ENCODE peak calls at places on chromosomes 12 and 14, in nine cellular contexts. P, J, Y, Q, A, C, D, N and T are unnamed samples.

GRCh38 chr14:59600211-59600945 is 23.8 kb upstream of the CCDC175 start:
- DNase-seq in P (no peak), J (no peak), Y (no peak), Q (no peak), A (no peak), C (no peak), D (no peak), N (no peak), T (no peak)

GRCh38 chr12:12508612-12509011 is 54.1 kb downstream of the DUSP16 start:
- DNase-seq in P (no peak), J (no peak), Y (peak), Q (peak), A (no peak), C (no peak), D (no peak), N (peak), T (no peak)

GRCh38 chr12:38053655-38054464 is 262.7 kb upstream of the ALG10B start:
- DNase-seq in P (no peak), J (no peak), Y (no peak), Q (no peak), A (no peak), C (no peak), D (no peak), N (no peak), T (no peak)

GRCh38 chr14:75133597-75133996 is 6.7 kb upstream of the NEK9 start:
- DNase-seq in P (no peak), J (no peak), Y (no peak), Q (no peak), A (no peak), C (no peak), D (no peak), N (no peak), T (no peak)

GRCh38 chr14:51424569-51425251 is 184.7 kb downstream of the TMX1 start:
- DNase-seq in P (no peak), J (no peak), Y (peak), Q (peak), A (peak), C (no peak), D (no peak), N (peak), T (no peak)

GRCh38 chr14:38210168-38210567 is 2.5 kb downstream of the SSTR1 start:
- DNase-seq in P (peak), J (no peak), Y (peak), Q (peak), A (no peak), C (no peak), D (no peak), N (peak), T (no peak)

GRCh38 chr14:96272777-96273471 is 16.9 kb downstream of the BDKRB1 start:
- DNase-seq in P (no peak), J (no peak), Y (no peak), Q (peak), A (no peak), C (no peak), D (no peak), N (no peak), T (no peak)

GRCh38 chr14:36313898-36314297 is 6.5 kb downstream of the MBIP start:
- DNase-seq in P (no peak), J (no peak), Y (no peak), Q (no peak), A (no peak), C (no peak), D (no peak), N (no peak), T (no peak)

GRCh38 chr12:67928621-67929369 is 60.5 kb upstream of the IFNG-AS1 start:
- DNase-seq in P (no peak), J (no peak), Y (no peak), Q (peak), A (no peak), C (no peak), D (no peak), N (no peak), T (no peak)

GRCh38 chr12:2136901-2137300 is 84.1 kb downstream of the CACNA1C start:
- DNase-seq in P (no peak), J (no peak), Y (no peak), Q (no peak), A (no peak), C (no peak), D (no peak), N (no peak), T (no peak)

GRCh38 chr12:75900781-75901254 is 130.8 kb downstream of the PHLDA1 start:
- DNase-seq in P (no peak), J (no peak), Y (no peak), Q (no peak), A (no peak), C (no peak), D (no peak), N (no peak), T (no peak)

GRCh38 chr12:97308576-97309198 is 153.9 kb upstream of the RMST start:
- DNase-seq in P (no peak), J (no peak), Y (peak), Q (peak), A (no peak), C (peak), D (no peak), N (peak), T (peak)

GRCh38 chr12:49930515-49931288 is 19.8 kb upstream of the AQP2 start:
- DNase-seq in P (no peak), J (no peak), Y (peak), Q (peak), A (no peak), C (no peak), D (no peak), N (peak), T (no peak)

GRCh38 chr14:63770187-63770807 is 42.4 kb upstream of the SGPP1 start:
- DNase-seq in P (peak), J (no peak), Y (peak), Q (peak), A (no peak), C (peak), D (no peak), N (peak), T (peak)

GRCh38 chr12:88985631-88986030 is 366.7 kb downstream of the DUSP6 start:
- DNase-seq in P (no peak), J (no peak), Y (no peak), Q (no peak), A (no peak), C (no peak), D (no peak), N (peak), T (no peak)

GRCh38 chr12:49680075-49680474 is 27.1 kb downstream of the FMNL3 start:
- DNase-seq in P (no peak), J (no peak), Y (no peak), Q (peak), A (no peak), C (no peak), D (no peak), N (no peak), T (no peak)

GRCh38 chr14:81269100-81269978 is 48.6 kb upstream of the GTF2A1 start:
- DNase-seq in P (no peak), J (no peak), Y (peak), Q (peak), A (no peak), C (peak), D (no peak), N (peak), T (peak)

GRCh38 chr12:102970780-102971179 is 13.3 kb downstream of the ASCL1 start:
- DNase-seq in P (no peak), J (no peak), Y (no peak), Q (no peak), A (no peak), C (no peak), D (no peak), N (no peak), T (no peak)

GRCh38 chr12:42744539-42745156 is 155.1 kb upstream of the PRICKLE1 start:
- DNase-seq in P (no peak), J (no peak), Y (no peak), Q (peak), A (no peak), C (no peak), D (no peak), N (peak), T (no peak)

GRCh38 chr12:49092086-49092815 is 2.4 kb downstream of the DHH start:
- DNase-seq in P (no peak), J (no peak), Y (no peak), Q (peak), A (peak), C (peak), D (no peak), N (no peak), T (peak)

GRCh38 chr14:32933623-32933942 is 5.1 kb upstream of the NPAS3 start:
- DNase-seq in P (no peak), J (no peak), Y (no peak), Q (peak), A (no peak), C (no peak), D (no peak), N (peak), T (no peak)

GRCh38 chr14:69814397-69814796 is 17.4 kb upstream of the SLC10A1 start:
- DNase-seq in P (no peak), J (no peak), Y (no peak), Q (no peak), A (no peak), C (no peak), D (no peak), N (no peak), T (no peak)

GRCh38 chr12:59020541-59020940 is 100.2 kb upstream of the LRIG3 start:
- DNase-seq in P (no peak), J (no peak), Y (no peak), Q (no peak), A (no peak), C (no peak), D (no peak), N (peak), T (no peak)

GRCh38 chr14:65258391-65258790 is 154.1 kb upstream of the FUT8 start:
- DNase-seq in P (no peak), J (no peak), Y (peak), Q (peak), A (no peak), C (no peak), D (no peak), N (peak), T (no peak)

GRCh38 chr12:109162551-109162950 is 46.2 kb downstream of the ACACB start:
- DNase-seq in P (no peak), J (no peak), Y (no peak), Q (no peak), A (no peak), C (no peak), D (no peak), N (no peak), T (no peak)

GRCh38 chr12:132578118-132578517 is 32.3 kb downstream of the LRCOL1 start:
- DNase-seq in P (no peak), J (no peak), Y (no peak), Q (no peak), A (no peak), C (no peak), D (no peak), N (no peak), T (no peak)

GRCh38 chr12:119682635-119683340 is 14.9 kb downstream of the PRKAB1 start:
- DNase-seq in P (no peak), J (no peak), Y (no peak), Q (no peak), A (no peak), C (no peak), D (no peak), N (no peak), T (peak)

GRCh38 chr12:50059440-50060119 is 2.2 kb downstream of the ASIC1 start:
- DNase-seq in P (no peak), J (no peak), Y (no peak), Q (no peak), A (no peak), C (peak), D (no peak), N (no peak), T (no peak)

GRCh38 chr12:6376965-6377666 is 1.8 kb upstream of the SCNN1A start:
- DNase-seq in P (no peak), J (no peak), Y (no peak), Q (no peak), A (no peak), C (no peak), D (no peak), N (no peak), T (peak)

GRCh38 chr12:115004469-115005146 is 320.6 kb upstream of the TBX3 start:
- DNase-seq in P (no peak), J (no peak), Y (peak), Q (peak), A (no peak), C (no peak), D (no peak), N (peak), T (no peak)

GRCh38 chr12:120540445-120540844 is 6.3 kb downstream of the RNF10 start:
- DNase-seq in P (no peak), J (no peak), Y (no peak), Q (peak), A (no peak), C (no peak), D (no peak), N (peak), T (no peak)

GRCh38 chr12:14911131-14911530 is 25.5 kb upstream of the MGP start:
- DNase-seq in P (no peak), J (no peak), Y (no peak), Q (no peak), A (no peak), C (no peak), D (no peak), N (no peak), T (no peak)

GRCh38 chr12:53617700-53618099 is 8.5 kb downstream of the ATF7 start:
- DNase-seq in P (no peak), J (no peak), Y (no peak), Q (no peak), A (no peak), C (no peak), D (no peak), N (no peak), T (no peak)

GRCh38 chr14:23364164-23364571 is 804 bp downstream of the EFS start:
- DNase-seq in P (peak), J (no peak), Y (peak), Q (no peak), A (peak), C (no peak), D (peak), N (peak), T (no peak)

GRCh38 chr12:25386823-25387134 is 136.1 kb upstream of the KRAS start:
- DNase-seq in P (peak), J (no peak), Y (no peak), Q (no peak), A (no peak), C (no peak), D (no peak), N (no peak), T (peak)

GRCh38 chr12:115010324-115010995 is 326.5 kb upstream of the TBX3 start:
- DNase-seq in P (no peak), J (no peak), Y (no peak), Q (peak), A (no peak), C (peak), D (no peak), N (no peak), T (no peak)

GRCh38 chr14:100472094-100472455 is 115.1 kb downstream of the BEGAIN start:
- DNase-seq in P (no peak), J (no peak), Y (no peak), Q (no peak), A (no peak), C (no peak), D (no peak), N (no peak), T (peak)

GRCh38 chr14:105383083-105383730 is 15.1 kb upstream of the TEX22 start:
- DNase-seq in P (no peak), J (no peak), Y (no peak), Q (no peak), A (no peak), C (no peak), D (no peak), N (no peak), T (no peak)

DNA sequence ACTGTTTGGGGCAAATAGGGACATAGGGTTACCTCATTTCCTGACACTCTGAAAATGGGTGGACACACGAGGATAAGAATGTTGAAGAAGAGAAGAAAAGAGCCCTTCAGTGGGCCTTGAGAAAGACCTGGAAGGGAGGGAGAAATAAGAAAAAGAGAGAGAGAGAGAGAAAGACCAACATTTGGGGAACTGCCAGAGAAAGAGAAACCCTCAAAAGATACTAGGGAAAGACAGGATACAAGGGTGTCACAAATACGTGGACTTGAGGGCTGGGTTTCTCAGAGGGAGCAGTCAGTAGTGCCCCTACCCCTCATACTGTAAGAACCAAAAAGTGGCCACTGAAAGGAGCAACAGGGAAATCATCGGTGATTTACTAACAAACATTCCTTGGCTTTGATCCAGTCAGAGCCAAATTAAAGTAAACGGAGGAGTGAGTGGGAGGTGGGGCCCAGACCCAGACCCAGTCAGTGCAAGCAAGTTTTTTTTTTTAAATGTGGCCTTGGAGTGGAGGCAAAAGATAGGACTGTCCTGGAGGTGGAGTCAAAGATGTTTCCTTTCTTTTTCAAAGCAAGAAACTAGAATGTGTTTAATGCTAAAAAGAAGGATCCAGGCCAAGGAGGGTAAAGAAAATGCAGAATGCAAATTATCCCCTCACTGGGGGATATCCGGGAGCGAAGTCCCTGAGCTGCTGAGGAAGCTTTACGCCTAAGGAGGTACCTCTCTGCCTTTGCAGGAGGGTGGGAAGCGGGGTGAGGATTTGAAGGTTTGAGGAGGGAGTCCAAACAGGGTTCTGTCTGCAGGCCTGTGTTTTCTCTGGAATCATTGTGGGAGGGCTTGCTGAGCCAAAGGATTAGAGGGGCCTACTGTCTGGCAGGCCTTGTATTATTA is 143.4 kb upstream of the AMIGO2 start:
- DNase-seq in P (no peak), J (peak), Y (no peak), Q (no peak), A (no peak), C (no peak), D (no peak), N (no peak), T (no peak)
- H3K4me3 ChIP-seq in P (no peak), J (peak), Y (no peak), Q (no peak), A (no peak), C (peak), D (peak), N (no peak), T (peak)

GRCh38 chr14:68181395-68182326 is 362.1 kb downstream of the RAD51B start:
- DNase-seq in P (no peak), J (no peak), Y (peak), Q (peak), A (no peak), C (peak), D (no peak), N (peak), T (no peak)
- H3K4me3 ChIP-seq in P (no peak), J (no peak), Y (peak), Q (no peak), A (no peak), C (no peak), D (no peak), N (no peak), T (no peak)

GRCh38 chr12:131094831-131095805 is 141.4 kb downstream of the ADGRD1 start:
- DNase-seq in P (peak), J (no peak), Y (no peak), Q (no peak), A (peak), C (no peak), D (peak), N (no peak), T (no peak)
- H3K4me3 ChIP-seq in P (no peak), J (no peak), Y (no peak), Q (no peak), A (no peak), C (no peak), D (no peak), N (no peak), T (no peak)

GRCh38 chr12:57086951-57087688 is 1.8 kb upstream of the NAB2 start:
- DNase-seq in P (peak), J (no peak), Y (peak), Q (peak), A (peak), C (peak), D (no peak), N (peak), T (peak)

GRCh38 chr12:57087689-57088441 is 1.0 kb upstream of the NAB2 start:
- DNase-seq in P (peak), J (no peak), Y (peak), Q (peak), A (peak), C (peak), D (no peak), N (peak), T (peak)

GRCh38 chr12:57089259-57090245 is 638 bp downstream of the NAB2 start:
- DNase-seq in P (peak), J (no peak), Y (peak), Q (peak), A (peak), C (peak), D (no peak), N (peak), T (peak)

GRCh38 chr12:57088442-57089258 is at the start of gene NAB2:
- DNase-seq in P (peak), J (no peak), Y (peak), Q (peak), A (peak), C (peak), D (peak), N (peak), T (peak)

DNA sequence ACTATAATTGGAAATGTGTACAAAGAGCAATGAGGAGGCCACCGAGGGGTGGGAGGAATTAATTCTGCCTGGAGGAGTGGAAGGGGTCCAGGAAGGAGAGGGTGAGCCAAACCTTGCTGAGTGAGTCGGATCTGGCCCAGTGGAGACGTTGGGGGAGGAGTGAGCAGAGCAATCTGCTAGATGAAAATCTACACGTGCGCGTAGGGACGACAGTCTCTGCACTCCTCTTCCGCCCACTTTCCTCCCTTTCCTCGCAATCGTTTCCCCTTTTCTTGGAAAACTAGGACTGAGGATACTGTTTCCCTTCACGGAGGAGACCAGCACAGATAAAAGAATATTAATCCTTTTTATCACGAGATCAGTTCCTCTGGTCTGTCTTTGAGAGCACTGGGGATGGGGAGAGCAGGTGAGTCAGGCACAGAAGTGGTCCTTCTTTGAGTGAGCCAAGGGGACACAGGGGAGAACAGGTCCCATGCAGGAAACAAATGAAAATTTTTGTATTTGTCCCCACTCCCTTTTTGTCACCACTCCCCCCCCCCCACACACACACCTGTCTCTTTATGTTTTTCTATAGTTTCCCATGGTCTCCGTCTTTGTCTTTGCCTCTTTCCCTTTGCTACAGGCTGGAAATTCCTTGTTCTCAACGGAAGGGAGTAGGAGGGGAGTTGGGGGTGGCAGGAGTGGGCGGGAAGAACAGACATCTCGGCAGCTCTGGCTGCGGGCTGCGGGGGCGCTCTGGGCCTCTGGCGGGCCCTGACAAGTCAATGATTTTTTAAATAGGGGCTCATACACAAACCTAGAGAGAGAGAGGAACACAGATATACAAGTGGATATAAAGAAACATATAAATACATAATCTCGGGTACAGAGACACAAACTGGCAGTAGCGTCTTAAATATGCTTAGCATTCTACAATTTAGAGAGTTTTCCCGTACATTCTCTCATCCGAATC is 2.6 kb upstream of the NAB2 start:
- DNase-seq in P (peak), J (no peak), Y (peak), Q (peak), A (no peak), C (peak), D (no peak), N (peak), T (peak)
- H3K4me3 ChIP-seq in P (peak), J (peak), Y (peak), Q (peak), A (peak), C (peak), D (peak), N (peak), T (peak)

GRCh38 chr12:40106655-40107054 is 774 bp upstream of the SLC2A13 start:
- DNase-seq in P (no peak), J (no peak), Y (no peak), Q (no peak), A (no peak), C (no peak), D (no peak), N (no peak), T (no peak)
- H3K4me3 ChIP-seq in P (peak), J (peak), Y (peak), Q (peak), A (no peak), C (no peak), D (peak), N (no peak), T (peak)